ENCODE peak calls at places on chromosomes 2 and 18, in four cellular contexts. W is ovary, J is OCI-LY7, P is aorta. D is an unnamed sample. For H3K9me3, the result is how much of the 10 kb centered on the place peaks cover.

GRCh38 chr2:138652378-138652777 is 127.8 kb downstream of the NXPH2 start:
- DNase-seq in J (no peak), W (no peak), P (no peak), D (no peak)

GRCh38 chr2:101357386-101357785 is 29.9 kb downstream of the CREG2 start:
- DNase-seq in W (no peak), J (no peak), P (no peak), D (no peak)

GRCh38 chr2:238158018-238158806 is 558 bp upstream of the ERFE start:
- DNase-seq in W (no peak), J (no peak), P (peak), D (no peak)

GRCh38 chr2:71555798-71556454 is 102.6 kb downstream of the DYSF start:
- DNase-seq in W (no peak), P (peak), J (no peak), D (no peak)

GRCh38 chr18:39037925-39038324 is 1472.3 kb upstream of the CELF4 start:
- DNase-seq in W (no peak), J (no peak), P (no peak), D (no peak)

GRCh38 chr2:9085353-9085752 is 81.9 kb upstream of the MBOAT2 start:
- DNase-seq in P (no peak), J (no peak), W (no peak), D (no peak)

GRCh38 chr2:120253021-120253882 is 600 bp downstream of the RALB start:
- DNase-seq in J (peak), P (peak), W (peak), D (no peak)

GRCh38 chr2:160893581-160893980 is 266.6 kb upstream of the TANK start:
- DNase-seq in W (no peak), P (no peak), J (no peak), D (no peak)

GRCh38 chr18:57741273-57741672 is 61.8 kb downstream of the ATP8B1 start:
- DNase-seq in W (no peak), P (no peak), J (no peak), D (no peak)

GRCh38 chr2:24984912-24985311 is 13.2 kb upstream of the DNAJC27 start:
- DNase-seq in P (peak), W (peak), J (no peak), D (no peak)

GRCh38 chr2:119126650-119127049 is 31.9 kb downstream of the C1QL2 start:
- DNase-seq in J (peak), W (no peak), P (no peak), D (no peak)

GRCh38 chr18:46379323-46379950 is 275.3 kb downstream of the HAUS1 start:
- DNase-seq in W (no peak), J (no peak), P (no peak), D (no peak)

GRCh38 chr2:10036095-10036879 is 7.1 kb upstream of the KLF11 start:
- DNase-seq in W (peak), P (peak), J (peak), D (no peak)

GRCh38 chr2:202965810-202966454 is 48.7 kb upstream of the NBEAL1 start:
- DNase-seq in J (no peak), W (no peak), P (no peak), D (no peak)

GRCh38 chr18:43161528-43161927 is 46.0 kb upstream of the RIT2 start:
- DNase-seq in W (no peak), P (no peak), J (no peak), D (no peak)

DNA sequence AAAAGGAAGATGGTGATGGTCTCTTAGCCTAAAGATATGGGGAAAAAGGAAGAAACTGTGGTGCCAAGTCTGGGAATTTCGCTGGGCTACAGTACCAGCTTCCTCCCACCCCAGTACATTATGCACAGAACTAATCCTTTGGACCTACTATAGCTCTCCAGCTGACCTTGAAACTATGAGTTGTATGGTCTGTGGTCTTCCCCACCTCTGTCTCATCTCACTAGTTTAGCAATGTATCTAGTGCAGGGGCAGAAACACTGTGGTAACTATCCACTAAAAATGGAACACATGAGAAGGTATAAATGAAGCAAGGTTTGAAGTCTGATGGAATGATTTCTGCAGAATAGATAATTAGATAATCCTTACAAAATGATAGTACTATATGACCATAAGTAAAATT is 190.4 kb upstream of the CCDC150 start:
- DNase-seq in J (no peak), P (no peak), W (no peak), D (no peak)
- H3K9me3 ChIP-seq in J (under half), P (under half), W (under half), D (under half)

DNA sequence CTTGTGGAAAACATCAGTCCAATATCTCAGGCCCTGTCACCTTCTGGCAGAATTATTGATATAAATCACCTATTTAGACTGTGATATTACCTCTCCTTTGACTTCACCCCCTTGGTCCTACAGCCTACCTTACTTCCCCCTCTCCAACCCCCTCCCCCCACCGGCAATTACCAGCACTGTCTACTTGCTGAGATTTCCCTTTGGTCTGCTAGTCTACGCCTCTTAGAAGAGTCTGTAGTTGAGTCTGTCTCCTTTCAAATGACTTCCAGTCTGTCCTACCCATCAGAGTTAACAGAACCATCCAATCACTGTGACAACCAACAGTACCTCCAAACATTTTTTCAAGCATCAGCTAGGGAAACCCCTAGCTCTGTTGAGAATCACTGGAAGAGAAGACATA is 3.0 kb upstream of the ASNSD1 start:
- DNase-seq in P (no peak), W (no peak), J (peak), D (no peak)
- H3K4me3 ChIP-seq in P (no peak), W (no peak), J (no peak), D (no peak)

GRCh38 chr18:1294229-1294628 is 389.6 kb downstream of the ADCYAP1 start:
- DNase-seq in W (no peak), J (no peak), P (no peak), D (no peak)
- H3K9me3 ChIP-seq in W (under half), J (under half), P (under half), D (under half)

GRCh38 chr2:174597347-174598047 is at the start of gene WIPF1:
- DNase-seq in P (no peak), J (peak), W (no peak), D (no peak)

GRCh38 chr2:174595415-174595814 is 2.2 kb downstream of the WIPF1 start:
- DNase-seq in J (peak), W (no peak), P (no peak), D (no peak)

GRCh38 chr2:174595904-174596397 is 1.7 kb downstream of the WIPF1 start:
- DNase-seq in W (no peak), P (no peak), J (peak), D (no peak)

GRCh38 chr2:174599310-174599941 is 1.8 kb upstream of the WIPF1 start:
- DNase-seq in W (no peak), P (no peak), J (peak), D (no peak)

DNA sequence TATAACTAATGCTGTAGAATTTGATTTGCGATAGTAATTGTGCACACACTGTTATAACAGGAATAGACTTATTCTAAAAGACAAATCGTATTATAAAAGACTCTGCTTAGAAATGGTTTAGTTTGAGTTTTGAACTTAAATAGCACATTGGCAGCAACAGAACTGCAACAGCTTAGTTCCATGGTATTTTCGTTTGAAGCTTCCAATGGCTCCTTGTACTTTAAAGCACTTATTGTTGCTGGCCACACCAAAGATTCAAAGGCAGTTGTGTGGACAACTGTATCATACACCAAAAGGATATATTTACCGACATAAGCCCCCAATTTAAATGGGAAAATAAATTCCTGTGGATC is 634 bp downstream of the WIPF1 start:
- DNase-seq in J (peak), P (no peak), W (no peak), D (no peak)
- H3K4me3 ChIP-seq in J (peak), P (no peak), W (no peak), D (no peak)

DNA sequence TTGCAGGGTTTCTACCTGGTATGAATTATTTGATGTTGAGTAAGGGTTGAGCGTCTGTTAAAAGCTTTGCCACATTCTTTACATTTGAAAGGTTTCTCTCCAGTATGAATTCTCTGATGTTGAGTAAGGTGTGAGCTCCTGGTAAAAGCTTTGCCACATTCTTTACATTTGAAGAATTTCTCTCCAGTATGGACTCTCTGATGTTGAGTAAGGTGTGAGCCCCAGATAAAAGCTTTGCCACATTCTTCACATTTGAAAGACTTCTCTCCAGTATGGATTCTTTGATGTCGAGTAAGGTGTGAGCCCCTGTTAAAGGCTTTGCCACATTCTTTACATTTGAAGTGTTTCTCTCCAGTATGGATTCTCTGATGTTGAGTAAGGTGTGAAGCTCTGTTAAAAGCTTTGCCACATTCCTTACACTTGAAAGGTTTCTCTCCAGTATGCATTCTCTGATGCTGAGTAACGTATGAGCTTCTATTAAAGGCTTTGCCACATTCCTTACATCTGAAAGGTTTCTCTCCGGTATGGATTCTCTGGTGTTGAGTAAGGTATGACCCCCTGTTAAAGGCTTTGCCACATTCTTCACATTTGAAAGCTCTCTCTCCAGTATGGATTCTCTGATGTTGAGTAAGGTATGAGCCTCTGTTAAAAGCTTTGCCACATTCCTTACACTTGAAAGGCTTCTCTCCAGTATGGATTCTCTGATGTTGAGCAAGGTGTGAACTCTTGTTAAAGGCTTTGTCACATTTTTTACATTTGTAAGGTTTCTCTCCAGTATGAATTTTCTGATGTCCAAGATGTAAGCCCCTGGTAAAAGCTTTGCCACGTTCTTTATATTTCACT is 27.1 kb downstream of the ZNF519 start:
- DNase-seq in P (no peak), W (no peak), J (no peak), D (no peak)
- H3K9me3 ChIP-seq in P (under half), W (under half), J (half or more), D (under half)

GRCh38 chr2:88834866-88835265 is 143.4 kb downstream of the RPIA start:
- DNase-seq in P (no peak), J (peak), W (no peak), D (no peak)

GRCh38 chr2:88837511-88838160 is 146.2 kb downstream of the RPIA start:
- DNase-seq in P (no peak), J (peak), W (no peak), D (no peak)

GRCh38 chr2:88836351-88836750 is 144.9 kb downstream of the RPIA start:
- DNase-seq in P (no peak), J (peak), W (no peak), D (no peak)

GRCh38 chr2:88834376-88834775 is 142.9 kb downstream of the RPIA start:
- DNase-seq in W (no peak), J (no peak), P (no peak), D (no peak)

GRCh38 chr2:88835726-88836125 is 144.3 kb downstream of the RPIA start:
- DNase-seq in P (no peak), J (peak), W (no peak), D (no peak)
- H3K4me3 ChIP-seq in P (no peak), J (peak), W (no peak), D (no peak)

GRCh38 chr2:227183657-227184367 is 19.4 kb downstream of the COL4A3 start:
- DNase-seq in J (no peak), P (no peak), W (no peak), D (no peak)
- H3K9me3 ChIP-seq in J (under half), P (under half), W (under half), D (under half)

GRCh38 chr2:225113356-225114015 is 71.2 kb upstream of the DOCK10 start:
- DNase-seq in P (no peak), J (no peak), W (no peak), D (no peak)
- H3K4me3 ChIP-seq in P (no peak), J (no peak), W (no peak), D (no peak)

GRCh38 chr18:24254071-24254470 is 115.2 kb downstream of the CABYR start:
- DNase-seq in W (no peak), P (no peak), J (no peak), D (no peak)
- H3K9me3 ChIP-seq in W (under half), P (under half), J (under half), D (under half)

D was measured in RWPE2.